ENCODE peak calls at places on chromosomes 11 and 22, in five cellular contexts. S, G, L, K and U are unnamed samples.

GRCh38 chr11:130442728-130443127 is 5.7 kb upstream of the ADAMTS15 start:
- DNase-seq in S (no peak), G (no peak), L (no peak), K (no peak), U (no peak)

GRCh38 chr11:6319001-6319878 is 1.1 kb downstream of the CAVIN3 start:
- DNase-seq in K (no peak), L (no peak), S (no peak), G (no peak), U (no peak)

GRCh38 chr22:27100323-27100722 is 442.9 kb downstream of the MIAT start:
- DNase-seq in G (no peak), K (no peak), L (no peak), S (no peak), U (peak)

GRCh38 chr11:84714316-84714780 is 912.8 kb downstream of the DLG2 start:
- DNase-seq in L (peak), G (no peak), S (peak), K (peak), U (no peak)

GRCh38 chr11:12678991-12679390 is 4.8 kb downstream of the TEAD1 start:
- DNase-seq in S (no peak), K (no peak), L (no peak), G (no peak), U (no peak)

GRCh38 chr11:83025267-83025704 is 46.4 kb downstream of the RAB30 start:
- DNase-seq in S (no peak), G (no peak), K (peak), L (no peak), U (no peak)

GRCh38 chr11:103903005-103903404 is 133.4 kb upstream of the DDI1 start:
- DNase-seq in K (no peak), S (no peak), G (no peak), L (no peak), U (no peak)

GRCh38 chr11:135037828-135038227 is 625.8 kb upstream of the B3GAT1 start:
- DNase-seq in K (no peak), S (no peak), L (no peak), G (no peak), U (no peak)

GRCh38 chr11:78424334-78425270 is 7.0 kb upstream of the GAB2 start:
- DNase-seq in G (peak), K (no peak), L (no peak), S (no peak), U (no peak)

GRCh38 chr22:46068176-46068907 is 82.0 kb upstream of the PPARA start:
- DNase-seq in S (no peak), K (no peak), L (no peak), G (no peak), U (no peak)

GRCh38 chr22:25027552-25027951 is 75.0 kb downstream of the KIAA1671 start:
- DNase-seq in G (no peak), L (no peak), S (no peak), K (no peak), U (no peak)

GRCh38 chr11:74010306-74010981 is 1.6 kb upstream of the UCP3 start:
- DNase-seq in G (no peak), K (no peak), L (peak), S (no peak), U (no peak)

GRCh38 chr11:75334976-75335375 is 16.5 kb downstream of the ARRB1 start:
- DNase-seq in K (no peak), S (no peak), G (no peak), L (no peak), U (no peak)

GRCh38 chr11:76248210-76248609 is 41.9 kb upstream of the WNT11 start:
- DNase-seq in K (no peak), L (peak), S (peak), G (no peak), U (no peak)

GRCh38 chr11:44199298-44199697 is 103.8 kb downstream of the EXT2 start:
- DNase-seq in S (no peak), K (no peak), G (no peak), L (no peak), U (no peak)

GRCh38 chr11:128174465-128175101 is 412.8 kb downstream of the ETS1 start:
- DNase-seq in L (no peak), G (no peak), S (no peak), K (no peak), U (no peak)

GRCh38 chr22:45877651-45878050 is 99.3 kb downstream of the WNT7B start:
- DNase-seq in S (no peak), L (no peak), K (no peak), G (no peak), U (no peak)

GRCh38 chr11:26287067-26287518 is 44.8 kb upstream of the ANO3 start:
- DNase-seq in L (no peak), S (no peak), K (no peak), G (no peak), U (no peak)

GRCh38 chr11:69427906-69428880 is 53.3 kb upstream of the LINC01488 start:
- DNase-seq in G (no peak), S (no peak), K (no peak), L (no peak), U (no peak)

GRCh38 chr11:41536001-41536568 is 76.6 kb upstream of the LRRC4C start:
- DNase-seq in K (no peak), G (no peak), S (no peak), L (no peak), U (no peak)

GRCh38 chr11:43217856-43218255 is 93.9 kb upstream of the API5 start:
- DNase-seq in G (no peak), L (no peak), S (no peak), K (no peak), U (no peak)

GRCh38 chr11:125945011-125945796 is 640 bp upstream of the VSIG10L2 start:
- DNase-seq in L (no peak), S (no peak), K (no peak), G (no peak), U (no peak)

GRCh38 chr11:118435893-118436624 is at the start of gene KMT2A:
- DNase-seq in G (no peak), L (peak), K (peak), S (peak), U (peak)

GRCh38 chr11:109612481-109612880 is 190.5 kb downstream of the C11orf87 start:
- DNase-seq in G (no peak), L (no peak), K (no peak), S (no peak), U (no peak)

GRCh38 chr11:27913650-27914049 is 194.3 kb downstream of the KIF18A start:
- DNase-seq in L (no peak), K (no peak), S (no peak), G (no peak), U (no peak)

GRCh38 chr11:78472905-78473304 is 55.3 kb upstream of the GAB2 start:
- DNase-seq in S (no peak), L (no peak), G (no peak), K (peak), U (no peak)

GRCh38 chr11:86632499-86633269 is 39.7 kb downstream of the ME3 start:
- DNase-seq in K (peak), G (peak), S (peak), L (no peak), U (no peak)

GRCh38 chr22:37253164-37253660 is 9.1 kb upstream of the RAC2 start:
- DNase-seq in L (no peak), S (no peak), G (no peak), K (no peak), U (no peak)

GRCh38 chr11:18321622-18321990 is 334 bp downstream of the HPS5 start:
- DNase-seq in L (no peak), S (no peak), K (no peak), G (no peak), U (no peak)

GRCh38 chr22:43152355-43153071 is 1.2 kb downstream of the TSPO start:
- DNase-seq in L (no peak), G (no peak), K (no peak), S (no peak), U (peak)

GRCh38 chr11:106369224-106369623 is 291.8 kb downstream of the AASDHPPT start:
- DNase-seq in G (no peak), S (no peak), L (no peak), K (no peak), U (no peak)

GRCh38 chr22:21108379-21109115 is 62.8 kb downstream of the LRRC74B start:
- DNase-seq in K (no peak), S (no peak), L (no peak), G (no peak), U (no peak)

GRCh38 chr11:95442531-95443050 is 211.6 kb upstream of the SESN3 start:
- DNase-seq in G (no peak), S (no peak), K (no peak), L (no peak), U (no peak)

GRCh38 chr11:95444309-95445202 is 213.6 kb upstream of the SESN3 start:
- DNase-seq in K (no peak), L (no peak), S (no peak), G (no peak), U (no peak)

GRCh38 chr11:95445746-95446333 is 214.8 kb upstream of the SESN3 start:
- DNase-seq in K (no peak), L (no peak), G (no peak), S (no peak), U (no peak)

GRCh38 chr11:95443386-95443785 is 212.4 kb upstream of the SESN3 start:
- DNase-seq in G (peak), L (peak), K (peak), S (no peak), U (no peak)
- TF ChIP-seq KDM1A in G (no peak), L (no peak), K (no peak), S (no peak), U (no peak)

GRCh38 chr22:35568751-35569725 is 28.4 kb downstream of the RASD2 start:
- DNase-seq in K (no peak), S (no peak), L (no peak), G (no peak), U (no peak)
- TF ChIP-seq KDM1A in K (no peak), S (no peak), L (no peak), G (no peak), U (no peak)

GRCh38 chr22:35457729-35458546 is 58.0 kb downstream of the MCM5 start:
- DNase-seq in K (no peak), G (no peak), L (no peak), S (no peak), U (no peak)
- TF ChIP-seq KDM1A in K (no peak), G (no peak), L (peak), S (no peak), U (peak)

GRCh38 chr11:70592641-70593165 is 194.4 kb downstream of the CTTN start:
- DNase-seq in S (no peak), G (no peak), K (no peak), L (no peak), U (no peak)

GRCh38 chr11:70594031-70594430 is 195.7 kb downstream of the CTTN start:
- DNase-seq in S (no peak), K (no peak), G (no peak), L (no peak), U (no peak)

GRCh38 chr11:70595452-70595851 is 197.1 kb downstream of the CTTN start:
- DNase-seq in S (no peak), L (no peak), G (no peak), K (no peak), U (no peak)

GRCh38 chr11:70595016-70595415 is 196.7 kb downstream of the CTTN start:
- DNase-seq in K (no peak), S (no peak), G (no peak), L (no peak), U (no peak)

GRCh38 chr11:70593446-70593983 is 195.2 kb downstream of the CTTN start:
- DNase-seq in L (no peak), K (no peak), S (no peak), G (no peak), U (no peak)
- TF ChIP-seq KDM1A in L (no peak), K (no peak), S (no peak), G (no peak), U (no peak)

GRCh38 chr11:14551380-14551779 is 31.2 kb upstream of the PSMA1 start:
- DNase-seq in L (no peak), K (no peak), S (no peak), G (no peak), U (no peak)
- TF ChIP-seq KDM1A in L (no peak), K (no peak), S (no peak), G (no peak), U (no peak)

GRCh38 chr22:32992821-32993220 is 65.4 kb downstream of the SYN3 start:
- DNase-seq in L (no peak), S (no peak), G (no peak), K (no peak), U (no peak)
- TF ChIP-seq KDM1A in L (no peak), S (no peak), G (no peak), K (no peak), U (no peak)

GRCh38 chr11:33697997-33698396 is 2.6 kb downstream of the C11orf91 start:
- DNase-seq in S (no peak), K (no peak), L (no peak), G (no peak), U (no peak)
- TF ChIP-seq KDM1A in S (no peak), K (no peak), L (no peak), G (no peak), U (no peak)